ENCODE peak calls at places on chromosomes 12 and 14, in four cellular contexts. G is lung, M is psoas muscle, V is endothelial cell. N is an unnamed sample.

GRCh38 chr12:124469193-124469888 is 98.1 kb downstream of the NCOR2 start:
- DNase-seq in G (no peak), M (no peak), V (no peak), N (peak)

GRCh38 chr12:70919597-70920035 is 922 bp downstream of the PTPRR start:
- DNase-seq in G (no peak), M (no peak), V (peak), N (peak)

GRCh38 chr14:101885254-101885576 is 79.2 kb upstream of the DYNC1H1 start:
- DNase-seq in G (no peak), M (no peak), V (no peak), N (no peak)

GRCh38 chr12:61798778-61799177 is 461.4 kb upstream of the USP15 start:
- DNase-seq in G (no peak), M (no peak), V (no peak), N (no peak)

GRCh38 chr12:100737168-100737567 is 57.4 kb upstream of the ANO4 start:
- DNase-seq in G (no peak), M (no peak), V (no peak), N (no peak)

GRCh38 chr14:64722842-64723447 is 18.7 kb downstream of the PLEKHG3 start:
- DNase-seq in G (no peak), M (peak), V (no peak), N (no peak)

GRCh38 chr14:54169254-54169924 is 212.8 kb upstream of the BMP4 start:
- DNase-seq in G (no peak), M (no peak), V (no peak), N (no peak)

GRCh38 chr14:87252103-87252502 is 740.9 kb downstream of the GALC start:
- DNase-seq in G (no peak), M (no peak), V (no peak), N (no peak)

GRCh38 chr14:28596336-28596735 is 170.3 kb upstream of the FOXG1 start:
- DNase-seq in G (no peak), M (no peak), V (no peak), N (peak)

GRCh38 chr14:60064491-60065072 is 27.1 kb upstream of the PCNX4 start:
- DNase-seq in G (no peak), M (no peak), V (no peak), N (peak)

GRCh38 chr14:38134631-38135030 is 73.1 kb upstream of the SSTR1 start:
- DNase-seq in G (no peak), M (no peak), V (no peak), N (no peak)

GRCh38 chr12:75998292-75999063 is 33.1 kb downstream of the PHLDA1 start:
- DNase-seq in G (no peak), M (no peak), V (no peak), N (peak)

GRCh38 chr12:76007640-76008039 is 23.9 kb downstream of the PHLDA1 start:
- DNase-seq in G (no peak), M (no peak), V (no peak), N (no peak)

GRCh38 chr12:76006028-76006916 is 25.3 kb downstream of the PHLDA1 start:
- DNase-seq in G (no peak), M (no peak), V (no peak), N (no peak)

GRCh38 chr12:76002598-76003262 is 28.8 kb downstream of the PHLDA1 start:
- DNase-seq in G (no peak), M (no peak), V (no peak), N (no peak)

DNA sequence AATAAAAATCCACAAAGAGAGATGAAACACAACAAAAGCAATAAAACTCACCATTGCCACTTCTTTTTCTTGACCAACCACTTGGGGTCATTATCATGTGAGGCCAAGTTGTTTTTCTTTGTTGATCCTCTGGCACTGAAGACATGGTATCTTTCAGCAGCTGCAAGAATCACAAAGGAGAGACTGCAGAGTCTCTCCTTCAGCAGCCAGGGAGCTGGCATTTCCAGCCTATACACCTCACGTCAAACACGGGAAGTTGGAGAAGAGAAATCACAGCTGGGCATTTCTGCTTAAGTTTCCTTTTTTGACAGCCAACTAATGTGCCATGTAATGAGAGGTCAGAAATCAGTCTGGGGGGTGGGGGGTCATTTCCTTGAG is 28.3 kb downstream of the PHLDA1 start:
- DNase-seq in G (no peak), M (no peak), V (no peak), N (no peak)
- TF ChIP-seq CTCF in G (no peak), M (no peak), V (no peak), N (no peak)

DNA sequence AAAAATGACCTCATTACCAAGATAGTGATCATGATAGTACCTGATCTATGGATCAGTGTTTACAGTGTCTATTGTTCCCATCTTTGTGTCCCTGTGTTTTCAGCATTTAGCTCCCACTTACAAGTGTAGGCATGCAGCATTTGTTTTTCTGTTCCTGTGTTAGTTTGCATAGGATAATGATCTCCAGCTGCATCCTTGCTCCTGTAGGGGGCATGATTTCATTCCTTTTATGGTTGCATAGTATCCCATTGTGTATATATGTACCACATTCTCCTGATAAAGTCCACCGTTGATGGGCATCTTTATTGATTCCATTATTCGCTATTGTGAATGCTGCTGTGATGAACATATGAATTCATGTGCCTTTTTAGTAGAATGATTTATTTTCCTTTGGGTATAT is 215.4 kb upstream of the NAV3 start:
- DNase-seq in G (no peak), M (no peak), V (no peak), N (peak)
- TF ChIP-seq CTCF in G (no peak), M (no peak), V (peak), N (no peak)

DNA sequence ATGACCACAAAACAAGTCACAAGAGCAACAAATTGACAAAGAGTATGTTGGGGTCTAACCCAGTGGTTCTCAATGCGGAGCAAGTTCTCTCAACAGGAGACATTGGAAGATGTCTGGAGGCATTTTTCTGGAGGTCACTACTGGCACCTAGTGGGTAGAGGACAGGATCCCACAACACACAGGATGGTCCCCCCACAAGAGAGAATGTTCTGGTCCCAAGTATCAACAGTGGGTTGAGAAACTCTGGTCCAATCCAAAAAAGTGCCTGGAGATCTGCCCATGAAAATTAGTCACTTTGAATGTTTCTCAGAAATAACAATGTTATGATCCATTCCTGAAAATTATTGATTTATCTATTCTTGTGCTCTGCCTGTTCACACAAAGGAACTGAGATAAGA is 3.3 kb downstream of the SSH1 start:
- DNase-seq in G (no peak), M (no peak), V (no peak), N (peak)
- TF ChIP-seq CTCF in G (peak), M (peak), V (no peak), N (peak)

GRCh38 chr12:113248046-113248825 is 27.0 kb downstream of the TPCN1 start:
- DNase-seq in G (no peak), M (peak), V (no peak), N (no peak)
- TF ChIP-seq CTCF in G (no peak), M (no peak), V (no peak), N (no peak)

DNA sequence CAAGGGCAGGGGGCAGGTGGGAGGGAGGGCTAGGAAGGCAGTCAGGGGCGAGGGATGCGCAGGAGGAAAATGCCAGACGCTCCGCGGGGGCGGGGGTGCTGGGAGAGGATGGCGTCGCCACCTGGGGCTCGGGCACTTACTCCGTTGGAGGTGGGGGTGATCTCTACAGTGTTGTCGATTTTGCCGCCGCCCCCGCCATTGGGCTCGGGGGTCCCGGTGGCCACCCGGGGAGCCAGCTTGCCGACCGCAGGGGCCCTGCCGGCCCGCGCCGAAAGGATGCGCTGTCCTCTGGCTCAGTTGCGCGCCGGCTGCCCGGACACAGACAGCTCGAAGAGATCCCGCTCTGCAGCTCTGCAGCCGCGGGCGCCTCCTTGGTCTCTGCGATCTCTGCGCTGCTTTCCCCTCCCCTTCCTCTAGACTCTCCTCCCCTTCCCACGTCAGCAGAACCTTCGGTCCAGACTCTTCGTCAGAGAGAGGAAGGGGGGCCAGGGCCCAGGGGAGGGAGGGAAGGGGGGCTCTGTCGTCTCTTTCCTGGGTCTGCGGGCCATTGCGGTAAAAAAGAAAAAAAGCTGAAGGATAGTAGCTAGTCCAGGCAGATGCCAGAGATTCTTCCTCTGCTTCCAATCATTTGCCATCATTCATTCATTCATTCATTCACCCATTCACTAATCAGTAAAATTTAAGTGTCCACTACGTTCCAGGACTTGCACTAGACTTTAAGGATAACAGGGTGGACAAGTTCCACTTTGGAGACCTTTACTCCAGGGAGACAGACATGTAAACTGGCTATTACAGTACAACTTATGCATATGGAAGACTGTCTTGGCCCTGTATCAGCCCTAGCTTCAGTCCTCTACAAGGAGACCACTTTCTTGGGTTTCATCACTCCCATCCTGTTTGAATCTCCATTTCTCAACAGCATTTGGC is at the start of gene SLC22A17:
- DNase-seq in G (peak), M (peak), V (peak), N (peak)
- TF ChIP-seq CTCF in G (no peak), M (no peak), V (no peak), N (no peak)

GRCh38 chr12:55727643-55728184 is 1.1 kb downstream of the CD63 start:
- DNase-seq in G (peak), M (peak), V (no peak), N (peak)

GRCh38 chr12:55729592-55730446 is 1.0 kb upstream of the CD63 start:
- DNase-seq in G (peak), M (peak), V (peak), N (peak)

GRCh38 chr12:55730447-55730820 is 1.6 kb upstream of the CD63 start:
- DNase-seq in G (no peak), M (no peak), V (no peak), N (no peak)

GRCh38 chr12:55728185-55728931 is 451 bp downstream of the CD63 start:
- DNase-seq in G (peak), M (peak), V (peak), N (peak)

DNA sequence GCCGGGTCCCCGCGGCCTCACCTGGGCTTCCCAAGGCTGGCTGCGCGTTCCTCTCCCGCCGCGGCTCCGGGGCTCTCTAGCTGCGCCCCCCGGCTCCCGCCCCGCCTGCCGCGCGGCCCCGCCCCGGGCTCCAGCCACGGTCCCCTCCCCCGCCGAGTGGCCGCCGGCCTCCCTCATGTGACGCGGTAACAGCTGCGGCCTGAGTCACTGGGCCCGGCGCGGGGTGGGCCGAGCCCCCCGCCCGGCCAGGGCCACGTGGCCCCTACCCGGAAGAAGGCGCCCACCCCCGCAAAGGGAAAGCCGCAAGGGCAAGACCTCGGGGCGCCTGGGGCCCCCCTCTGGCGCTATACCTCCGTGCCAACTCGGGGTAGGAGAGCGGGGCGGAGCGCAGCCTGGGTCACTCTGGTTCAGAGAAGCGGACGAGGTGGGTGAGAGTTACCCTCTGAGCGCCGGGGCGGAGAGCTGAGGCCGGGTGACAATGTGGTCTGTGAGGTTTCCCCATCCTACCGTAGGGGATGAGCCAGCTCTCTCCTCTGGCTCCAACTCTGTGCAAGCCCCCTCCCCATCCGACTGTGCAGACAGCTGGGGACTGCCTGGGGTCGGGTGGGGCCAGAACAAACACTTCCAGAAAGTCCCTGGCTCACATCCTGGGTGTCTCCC is at the start of gene CD63:
- DNase-seq in G (peak), M (peak), V (peak), N (peak)
- TF ChIP-seq CTCF in G (no peak), M (no peak), V (no peak), N (no peak)

GRCh38 chr12:60498656-60499055 is 902.8 kb downstream of the SLC16A7 start:
- DNase-seq in G (no peak), M (no peak), V (no peak), N (no peak)

DNA sequence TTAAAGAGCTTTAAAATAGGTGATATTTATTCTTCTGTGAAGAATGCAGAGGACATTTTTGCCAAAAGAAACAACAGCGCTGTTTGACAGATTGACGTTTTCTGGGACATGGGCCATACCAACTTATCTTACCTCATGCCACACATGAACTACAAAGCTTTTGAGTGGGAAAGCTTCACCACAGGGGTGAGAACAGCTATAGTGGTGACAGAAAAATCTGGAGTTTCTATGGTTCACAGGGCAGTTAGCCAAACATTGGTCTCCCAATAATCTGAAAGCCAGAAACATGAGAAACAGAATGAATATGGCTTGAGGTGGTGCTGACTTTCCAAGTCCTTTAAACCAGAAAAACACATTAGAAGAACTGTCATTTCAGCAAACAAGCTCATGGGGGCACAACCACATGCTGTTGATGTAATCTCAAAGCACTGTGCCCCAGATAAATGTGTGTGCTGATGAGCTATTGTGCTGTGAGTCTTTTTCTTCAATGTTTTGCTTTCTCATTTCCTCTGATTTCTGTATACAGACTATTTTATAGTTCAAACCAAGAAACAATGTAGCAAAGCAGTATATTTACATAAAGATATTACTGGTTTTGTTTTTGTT is 905.4 kb downstream of the SLC16A7 start:
- DNase-seq in G (no peak), M (no peak), V (no peak), N (peak)
- TF ChIP-seq CTCF in G (no peak), M (no peak), V (no peak), N (no peak)